ENCODE peak calls at places on chromosomes 16 and 17, in eight cellular contexts. Y is GM23248, D is HepG2, H is H1, X is fibroblast of lung, K is HCT116, O is neural progenitor cell, F is keratinocyte. W is an unnamed sample.
A peak's percentile ranks its signal among the peaks of the same experiment; 100 is the strongest.

GRCh38 chr16:56909484-56910113 is 22.3 kb upstream of the HERPUD1 start:
- DNase-seq in Y (no peak), D (no peak), H (no peak), X (peak; percentile 26), K (no peak), O (no peak), F (no peak), W (no peak)

GRCh38 chr16:87575027-87575804 is 27.1 kb upstream of the JPH3 start:
- DNase-seq in Y (no peak), D (no peak), H (peak; percentile 77), X (no peak), K (no peak), O (peak; percentile 66), F (no peak), W (peak; percentile 18)

GRCh38 chr17:57375040-57375769 is 118.9 kb downstream of the MSI2 start:
- DNase-seq in Y (no peak), D (no peak), H (no peak), X (peak; percentile 62), K (no peak), O (no peak), F (no peak), W (no peak)

GRCh38 chr17:67293251-67294203 is 48.5 kb upstream of the HELZ start:
- DNase-seq in Y (peak; percentile 76), D (peak; percentile 72), H (peak; percentile 79), X (peak; percentile 9), K (peak; percentile 69), O (peak; percentile 75), F (no peak), W (peak; percentile 22)

GRCh38 chr16:78235876-78236275 is 136.4 kb downstream of the WWOX start:
- DNase-seq in Y (no peak), D (no peak), H (no peak), X (no peak), K (no peak), O (no peak), F (no peak), W (no peak)

GRCh38 chr16:641326-642188 is at the start of gene MCRIP2:
- DNase-seq in Y (peak; percentile 88), D (peak; percentile 76), H (peak; percentile 92), X (peak; percentile 58), K (no peak), O (peak; percentile 90), F (no peak), W (peak; percentile 95)

GRCh38 chr16:65876200-65876498 is 490.3 kb upstream of the CDH5 start:
- DNase-seq in Y (peak; percentile 84), D (no peak), H (no peak), X (peak; percentile 40), K (no peak), O (no peak), F (no peak), W (no peak)

GRCh38 chr17:16945513-16946201 is 26.3 kb downstream of the TNFRSF13B start:
- DNase-seq in Y (no peak), D (no peak), H (peak; percentile 66), X (no peak), K (peak; percentile 7), O (peak; percentile 53), F (no peak), W (no peak)

GRCh38 chr16:51763072-51763658 is 612.1 kb upstream of the SALL1 start:
- DNase-seq in Y (no peak), D (no peak), H (no peak), X (no peak), K (no peak), O (peak; percentile 91), F (no peak), W (no peak)

GRCh38 chr17:48644910-48645557 is 18.9 kb upstream of the HOXB9 start:
- DNase-seq in Y (no peak), D (no peak), H (no peak), X (no peak), K (no peak), O (peak; percentile 1), F (no peak), W (no peak)

GRCh38 chr17:48647964-48648245 is 21.7 kb upstream of the HOXB9 start:
- DNase-seq in Y (no peak), D (no peak), H (no peak), X (no peak), K (no peak), O (no peak), F (no peak), W (no peak)

GRCh38 chr17:48645639-48646182 is 19.6 kb upstream of the HOXB9 start:
- DNase-seq in Y (no peak), D (no peak), H (no peak), X (no peak), K (no peak), O (no peak), F (no peak), W (no peak)

GRCh38 chr17:48646183-48647102 is 20.3 kb upstream of the HOXB9 start:
- DNase-seq in Y (no peak), D (no peak), H (peak; percentile 75), X (no peak), K (peak; percentile 53), O (peak; percentile 42), F (no peak), W (no peak)

DNA sequence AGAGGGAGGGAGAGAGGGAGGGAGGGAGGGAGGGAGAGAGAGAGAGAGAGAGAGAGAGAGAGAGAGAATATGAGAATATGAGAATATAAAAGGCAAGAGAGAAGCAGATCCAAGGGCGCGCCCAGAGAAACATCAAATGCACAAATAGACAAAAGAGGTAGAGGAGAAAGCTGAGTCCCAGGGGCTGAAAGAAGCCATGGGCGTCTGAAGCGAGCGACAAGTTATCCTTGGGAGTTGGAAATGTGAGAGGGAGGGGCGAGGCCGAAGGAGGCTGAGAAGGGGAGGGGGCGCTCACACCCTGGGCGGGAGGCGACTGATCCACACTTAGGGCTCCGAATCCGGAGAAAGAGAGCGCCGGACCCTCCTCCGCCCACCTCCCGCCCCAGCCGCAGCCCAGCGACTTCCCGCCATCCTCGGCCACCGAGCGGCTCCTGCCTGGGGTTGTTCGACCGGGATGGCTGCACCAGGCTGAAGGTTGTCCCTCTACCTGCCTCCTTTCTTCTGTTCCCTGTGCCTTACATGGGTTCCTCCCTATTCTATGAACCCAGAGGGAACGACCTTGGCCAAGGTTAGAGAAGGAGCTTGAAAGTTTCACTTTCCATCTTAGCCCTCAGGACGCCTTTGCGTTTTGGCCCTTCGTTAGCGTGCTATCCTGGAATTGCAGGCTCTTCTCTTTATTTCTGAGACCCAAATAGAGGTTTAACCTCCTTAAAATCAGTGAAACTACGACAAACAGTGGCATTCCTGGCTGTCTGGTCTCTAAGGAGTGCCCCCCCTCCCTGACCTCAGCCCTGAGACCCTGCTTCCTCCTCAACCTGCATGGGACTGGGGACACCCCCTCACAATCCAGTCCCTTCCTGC is 21.2 kb upstream of the HOXB9 start:
- DNase-seq in Y (peak; percentile 36), D (no peak), H (peak; percentile 73), X (no peak), K (no peak), O (peak; percentile 45), F (no peak), W (no peak)
- TF ChIP-seq EZH2 in Y (no peak), D (no peak), H (no peak), X (peak; percentile 76), K (no peak), O (peak; percentile 69), F (peak; percentile 83), W (no peak)

DNA sequence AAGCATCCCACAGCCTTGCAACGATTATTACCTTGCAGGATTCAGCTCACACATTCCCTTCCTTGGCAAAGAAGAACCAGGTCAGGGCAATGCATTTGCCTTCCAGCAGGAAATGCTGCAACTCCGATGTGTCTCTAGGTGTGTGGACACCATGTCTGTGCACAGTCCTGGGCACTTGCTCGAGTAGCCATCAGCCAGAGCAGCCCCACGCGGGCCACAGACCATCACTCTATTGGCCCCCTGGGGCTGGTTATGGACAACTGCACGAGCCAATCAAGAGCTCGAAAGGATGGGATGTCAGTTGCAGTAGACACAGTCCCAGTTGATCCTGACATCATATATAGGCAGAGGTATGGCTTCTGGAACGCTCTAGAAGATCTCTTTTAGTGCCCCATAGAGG is 403.6 kb downstream of the SEC14L1 start:
- DNase-seq in Y (no peak), D (no peak), H (no peak), X (no peak), K (no peak), O (no peak), F (no peak), W (no peak)
- TF ChIP-seq EZH2 in Y (no peak), D (no peak), H (no peak), X (no peak), K (no peak), O (no peak), F (no peak), W (no peak)

DNA sequence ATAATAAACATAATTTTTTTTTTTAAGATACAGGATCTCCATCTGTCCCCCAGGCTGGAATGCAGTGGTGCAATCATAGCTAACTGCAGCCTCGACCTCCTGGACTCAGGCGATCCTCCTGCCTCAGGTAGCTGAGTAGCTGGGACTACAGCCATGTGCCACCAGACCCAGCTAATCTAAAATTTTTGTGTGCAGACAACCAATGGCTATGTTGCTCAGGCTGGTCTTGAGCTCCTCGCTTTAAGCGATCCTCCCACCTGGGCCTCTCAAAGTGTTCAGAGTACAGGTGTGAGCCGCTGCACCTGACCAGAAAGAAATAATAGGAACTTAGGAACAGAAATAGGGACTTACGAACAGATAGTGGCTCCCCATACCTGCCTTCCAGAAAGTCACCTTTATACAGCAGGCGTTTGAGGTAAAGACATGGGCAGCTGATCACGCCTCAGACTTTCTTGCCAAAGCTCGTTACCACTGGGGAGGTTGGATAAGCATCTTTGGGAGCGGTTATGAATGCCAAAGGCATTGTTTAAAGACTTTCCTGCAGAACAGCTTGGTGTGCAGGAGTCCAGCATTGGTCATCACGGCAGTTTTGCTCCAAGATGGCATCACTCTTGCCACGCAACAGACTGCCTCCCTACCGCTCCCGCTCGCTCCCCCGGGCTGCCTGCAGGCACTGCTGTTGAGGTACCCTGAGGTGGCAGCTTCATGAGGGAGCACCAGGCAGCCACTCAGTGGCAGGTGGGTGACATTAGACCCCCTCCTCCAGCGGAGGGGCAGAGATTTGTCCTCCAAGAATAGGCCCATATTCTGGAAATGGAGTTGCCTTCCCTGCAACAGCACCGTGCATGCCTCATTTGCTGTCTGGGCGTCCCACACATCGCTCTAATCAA is 13.6 kb downstream of the COX4I1 start:
- DNase-seq in Y (no peak), D (no peak), H (no peak), X (no peak), K (no peak), O (no peak), F (no peak), W (no peak)
- TF ChIP-seq EZH2 in Y (no peak), D (no peak), H (no peak), X (no peak), K (no peak), O (no peak), F (no peak), W (no peak)

DNA sequence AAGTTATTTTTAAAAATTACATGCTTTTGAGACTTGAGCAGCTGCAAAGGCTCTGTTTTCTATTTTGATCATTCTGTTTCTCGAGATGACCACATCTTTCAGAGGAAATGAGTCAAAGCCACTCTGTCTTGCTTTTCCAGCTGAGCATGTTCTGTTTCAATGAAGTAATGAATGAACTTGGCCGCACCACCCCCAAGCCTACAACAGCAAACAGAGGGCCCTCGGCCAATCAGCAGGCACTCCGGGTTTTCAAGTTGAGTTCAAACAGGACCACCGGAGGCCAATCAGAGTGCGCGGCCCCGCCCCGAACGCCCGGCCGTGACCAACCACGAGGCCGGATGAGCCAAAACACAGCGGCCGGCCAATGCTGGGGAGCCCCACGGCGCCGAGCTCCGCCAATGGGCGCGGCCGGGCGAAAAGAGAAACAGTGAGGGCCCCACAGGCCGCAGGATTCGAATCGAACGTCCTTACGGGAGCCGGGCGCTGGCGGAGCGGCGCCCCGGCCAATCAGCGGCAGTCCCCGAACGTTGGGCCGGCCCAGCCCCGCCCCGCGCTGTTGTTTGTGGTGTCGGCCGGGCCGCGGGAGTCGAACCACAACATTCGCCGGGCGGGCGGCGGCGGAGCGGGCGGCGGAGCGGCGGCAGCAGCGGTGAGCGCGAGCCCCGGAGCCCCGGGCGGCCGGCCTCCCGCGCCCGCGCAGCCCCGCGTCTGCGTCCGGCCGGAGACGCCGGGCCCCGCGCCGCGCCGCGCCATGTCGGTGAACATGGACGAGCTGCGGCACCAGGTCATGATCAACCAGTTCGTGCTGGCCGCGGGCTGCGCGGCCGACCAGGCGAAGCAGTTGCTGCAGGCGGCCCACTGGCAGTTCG is at the start of gene UBALD2:
- DNase-seq in Y (peak; percentile 99), D (peak; percentile 98), H (peak; percentile 97), X (peak; percentile 100), K (peak; percentile 99), O (peak; percentile 98), F (peak; percentile 99), W (peak; percentile 99)
- TF ChIP-seq EZH2 in Y (no peak), D (no peak), H (no peak), X (no peak), K (no peak), O (no peak), F (no peak), W (no peak)